ENCODE peak calls at places on chromosome 20, in six cellular contexts. L is K562, S is endothelial cell of umbilical vein, T is mammary epithelial cell, O is fibroblast of lung, P is IMR-90. I is an unnamed sample.

GRCh38 chr20:32709528-32710121 is 33.6 kb downstream of the COMMD7 start:
- DNase-seq in L (no peak), S (no peak), T (no peak), O (peak; percentile 19), P (peak; percentile 17), I (no peak)

GRCh38 chr20:44642203-44643153 is 9.0 kb downstream of the ADA start:
- DNase-seq in L (peak; percentile 62), S (peak; percentile 89), T (peak; percentile 82), O (peak; percentile 91), P (peak; percentile 82), I (peak; percentile 85)

GRCh38 chr20:23120936-23121765 is 35.0 kb upstream of the CD93 start:
- DNase-seq in L (peak; percentile 37), S (no peak), T (no peak), O (no peak), P (no peak), I (no peak)

GRCh38 chr20:63138855-63139341 is 77.0 kb downstream of the YTHDF1 start:
- DNase-seq in L (no peak), S (no peak), T (peak; percentile 59), O (peak; percentile 76), P (no peak), I (no peak)

GRCh38 chr20:41398408-41398807 is 31.8 kb upstream of the EMILIN3 start:
- DNase-seq in L (no peak), S (no peak), T (no peak), O (no peak), P (peak; percentile 64), I (no peak)

GRCh38 chr20:63234693-63235398 is 859 bp upstream of the BIRC7 start:
- DNase-seq in L (peak; percentile 51), S (no peak), T (peak; percentile 26), O (no peak), P (no peak), I (peak; percentile 63)

GRCh38 chr20:62993856-62994494 is 12.8 kb downstream of the BHLHE23 start:
- DNase-seq in L (no peak), S (no peak), T (no peak), O (no peak), P (no peak), I (no peak)

GRCh38 chr20:4375881-4376280 is 345.8 kb upstream of the PRND start:
- DNase-seq in L (no peak), S (no peak), T (peak; percentile 72), O (peak; percentile 72), P (peak; percentile 84), I (no peak)

GRCh38 chr20:37729452-37729851 is 35.6 kb downstream of the CTNNBL1 start:
- DNase-seq in L (no peak), S (no peak), T (no peak), O (no peak), P (no peak), I (no peak)
- H3K4me2 ChIP-seq in L (no peak overlapping the region), S (no peak overlapping the region), T (no peak overlapping the region), O (no peak overlapping the region), P (no peak overlapping the region), I (no peak overlapping the region)

GRCh38 chr20:418858-419365 is 10.8 kb downstream of the RBCK1 start:
- DNase-seq in L (no peak), S (no peak), T (no peak), O (no peak), P (no peak), I (no peak)

GRCh38 chr20:420169-420620 is 12.1 kb downstream of the RBCK1 start:
- DNase-seq in L (no peak), S (no peak), T (no peak), O (no peak), P (no peak), I (no peak)

GRCh38 chr20:420721-421574 is 12.8 kb downstream of the RBCK1 start:
- DNase-seq in L (peak; percentile 78), S (no peak), T (no peak), O (no peak), P (no peak), I (peak; percentile 70)

GRCh38 chr20:417801-418342 is 9.8 kb downstream of the RBCK1 start:
- DNase-seq in L (no peak), S (no peak), T (no peak), O (no peak), P (no peak), I (no peak)

DNA sequence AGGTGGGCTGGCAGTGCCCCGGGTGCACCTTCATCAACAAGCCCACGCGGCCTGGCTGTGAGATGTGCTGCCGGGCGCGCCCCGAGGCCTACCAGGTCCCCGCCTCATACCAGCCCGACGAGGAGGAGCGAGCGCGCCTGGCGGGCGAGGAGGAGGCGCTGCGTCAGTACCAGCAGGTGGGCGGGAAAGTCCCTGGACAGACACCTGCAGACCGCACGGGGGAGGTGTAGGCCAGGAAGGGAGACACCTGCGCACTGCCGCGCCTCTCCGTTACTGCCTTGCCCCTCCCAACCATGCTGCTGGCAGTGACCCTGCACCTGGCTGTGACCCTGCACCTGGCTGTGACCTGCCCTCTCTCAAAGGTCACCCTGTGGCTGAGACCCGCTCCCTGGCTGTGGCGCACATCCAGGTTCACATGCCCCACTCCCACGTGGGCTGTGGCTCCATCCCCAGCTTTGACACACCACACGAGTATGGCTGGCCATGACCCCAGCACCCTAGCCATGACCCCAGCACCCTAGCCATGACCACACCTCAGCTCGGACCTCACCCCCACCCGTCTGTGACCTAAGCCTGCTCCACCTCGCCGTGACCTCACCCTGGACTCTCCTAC is 11.6 kb downstream of the RBCK1 start:
- DNase-seq in L (no peak), S (no peak), T (peak; percentile 51), O (no peak), P (no peak), I (no peak)
- H3K4me2 ChIP-seq in L (no peak overlapping the region), S (no peak overlapping the region), T (no peak overlapping the region), O (no peak overlapping the region), P (no peak overlapping the region), I (no peak overlapping the region)

GRCh38 chr20:15111654-15112053 is 774.2 kb upstream of the FLRT3 start:
- DNase-seq in L (no peak), S (no peak), T (no peak), O (no peak), P (no peak), I (no peak)
- H3K4me2 ChIP-seq in L (no peak overlapping the region), S (no peak overlapping the region), T (no peak overlapping the region), O (no peak overlapping the region), P (no peak overlapping the region), I (no peak overlapping the region)

DNA sequence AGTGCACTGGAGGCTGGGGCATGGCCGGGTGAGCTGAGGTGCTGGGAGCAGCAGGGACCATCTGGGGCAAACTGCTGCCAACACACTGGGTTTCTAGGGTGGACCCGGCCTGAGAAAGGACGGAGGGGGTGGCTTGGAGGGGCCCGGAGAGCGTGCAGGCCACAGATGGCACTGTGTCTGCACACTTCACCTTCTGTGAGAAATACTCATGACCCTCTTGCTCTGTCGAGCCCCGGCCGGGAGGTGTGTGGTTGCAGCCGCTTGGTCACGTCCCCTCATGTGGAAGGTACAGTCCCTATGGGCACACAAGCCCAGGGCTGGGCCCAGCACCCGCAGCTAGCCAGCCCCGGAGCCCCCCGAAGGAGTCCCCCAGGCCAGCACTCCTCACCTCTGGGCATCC is 59.7 kb downstream of the RBM38 start:
- DNase-seq in L (no peak), S (no peak), T (no peak), O (no peak), P (no peak), I (no peak)
- H3K4me2 ChIP-seq in L (no peak overlapping the region), S (no peak overlapping the region), T (no peak overlapping the region), O (no peak overlapping the region), P (no peak overlapping the region), I (no peak overlapping the region)

GRCh38 chr20:15919118-15919517 is 654.1 kb downstream of the KIF16B start:
- DNase-seq in L (no peak), S (no peak), T (no peak), O (no peak), P (no peak), I (no peak)
- H3K4me2 ChIP-seq in L (no peak overlapping the region), S (no peak overlapping the region), T (no peak overlapping the region), O (no peak overlapping the region), P (no peak overlapping the region), I (no peak overlapping the region)

GRCh38 chr20:34976286-34976685 is 20.6 kb downstream of the MYH7B start:
- DNase-seq in L (no peak), S (no peak), T (no peak), O (no peak), P (no peak), I (no peak)
- H3K4me2 ChIP-seq in L (no peak overlapping the region), S (no peak overlapping the region), T (no peak overlapping the region), O (no peak overlapping the region), P (no peak overlapping the region), I (no peak overlapping the region)

DNA sequence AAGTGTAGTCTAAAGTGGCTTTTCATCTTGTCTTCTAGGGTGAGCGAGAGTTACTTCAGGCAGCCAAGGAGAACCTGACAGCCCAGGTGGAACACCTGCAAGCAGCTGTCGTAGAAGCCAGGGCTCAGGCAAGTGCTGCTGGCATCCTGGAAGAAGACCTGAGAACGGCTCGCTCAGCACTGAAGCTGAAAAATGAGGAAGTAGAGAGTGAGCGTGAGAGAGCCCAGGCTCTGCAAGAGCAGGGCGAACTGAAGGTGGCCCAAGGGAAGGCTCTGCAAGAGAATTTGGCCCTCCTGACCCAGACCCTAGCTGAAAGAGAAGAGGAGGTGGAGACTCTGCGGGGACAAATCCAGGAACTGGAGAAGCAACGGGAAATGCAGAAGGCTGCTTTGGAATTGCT is 27.1 kb downstream of the C20orf173 start:
- DNase-seq in L (no peak), S (no peak), T (no peak), O (no peak), P (no peak), I (no peak)
- H3K4me2 ChIP-seq in L (no peak overlapping the region), S (no peak overlapping the region), T (no peak overlapping the region), O (no peak overlapping the region), P (no peak overlapping the region), I (no peak overlapping the region)

DNA sequence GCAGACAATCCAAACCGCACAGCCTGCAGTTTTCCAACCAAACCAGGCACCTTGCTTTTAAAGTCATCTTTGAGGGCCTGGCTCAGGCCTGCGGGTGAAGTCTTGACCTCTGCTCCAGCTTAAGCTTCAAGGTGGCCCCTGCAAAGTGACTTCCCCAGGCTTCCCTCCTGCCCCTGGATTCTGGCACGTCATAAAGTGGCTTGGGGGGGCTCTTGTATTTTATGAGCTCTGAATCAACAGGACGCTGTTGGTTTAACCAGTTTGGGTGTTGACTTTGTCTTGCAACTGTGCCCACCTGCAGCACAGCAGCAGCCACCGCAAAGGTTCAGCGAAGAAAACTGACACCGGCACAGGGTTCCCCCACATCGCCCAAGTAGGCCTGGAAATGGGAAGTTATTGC is 81.2 kb downstream of the NFATC2 start:
- DNase-seq in L (no peak), S (no peak), T (no peak), O (no peak), P (no peak), I (no peak)
- H3K4me2 ChIP-seq in L (no peak overlapping the region), S (no peak overlapping the region), T (no peak overlapping the region), O (no peak overlapping the region), P (no peak overlapping the region), I (no peak overlapping the region)

I was measured in A549.